ENCODE peak calls at places on chromosomes 1 and 21, in four cellular contexts. W is IMR-90, C is H9, T is mesendoderm. H is an unnamed sample.

GRCh38 chr1:2242814-2243725 is 15.0 kb downstream of the SKI start:
- DNase-seq in W (no peak), C (peak), T (no peak), H (no peak)

GRCh38 chr21:37642493-37642892 is 273.8 kb downstream of the KCNJ6 start:
- DNase-seq in T (peak), W (no peak), C (peak), H (no peak)

GRCh38 chr1:41366428-41367101 is 5.3 kb downstream of the FOXO6 start:
- DNase-seq in T (no peak), C (no peak), W (no peak), H (no peak)

GRCh38 chr1:181793826-181794225 is 267.7 kb downstream of the ZNF648 start:
- DNase-seq in T (no peak), C (no peak), W (no peak), H (no peak)

GRCh38 chr1:24438423-24438901 is 22.9 kb downstream of the NIPAL3 start:
- DNase-seq in C (peak), W (no peak), T (peak), H (no peak)

GRCh38 chr1:159826436-159827101 is at the start of gene SLAMF8:
- DNase-seq in C (no peak), T (no peak), W (no peak), H (no peak)

GRCh38 chr1:158002022-158002629 is 8.7 kb downstream of the KIRREL1 start:
- DNase-seq in C (no peak), W (peak), T (peak), H (no peak)

GRCh38 chr1:53450225-53450624 is 9.0 kb upstream of the DMRTB1 start:
- DNase-seq in T (peak), C (no peak), W (no peak), H (peak)

GRCh38 chr1:51950701-51951100 is 39.8 kb downstream of the RAB3B start:
- DNase-seq in T (no peak), W (no peak), C (no peak), H (no peak)

GRCh38 chr1:110135268-110136065 is 14.8 kb upstream of the SLC6A17 start:
- DNase-seq in W (no peak), T (peak), C (no peak), H (no peak)

GRCh38 chr1:150194381-150195031 is 41.4 kb downstream of the ANP32E start:
- DNase-seq in C (no peak), T (no peak), W (peak), H (no peak)

GRCh38 chr1:10020086-10020485 is 12.7 kb upstream of the UBE4B start:
- DNase-seq in T (no peak), C (no peak), W (no peak), H (no peak)

GRCh38 chr1:10019561-10019960 is 13.2 kb upstream of the UBE4B start:
- DNase-seq in T (no peak), C (no peak), W (no peak), H (no peak)

GRCh38 chr1:10025354-10025753 is 7.4 kb upstream of the UBE4B start:
- DNase-seq in W (no peak), C (no peak), T (no peak), H (no peak)

GRCh38 chr1:10020668-10021067 is 12.1 kb upstream of the UBE4B start:
- DNase-seq in W (no peak), T (no peak), C (no peak), H (no peak)
- H4K5ac ChIP-seq in W (no peak), T (no peak), C (no peak), H (no peak)

DNA sequence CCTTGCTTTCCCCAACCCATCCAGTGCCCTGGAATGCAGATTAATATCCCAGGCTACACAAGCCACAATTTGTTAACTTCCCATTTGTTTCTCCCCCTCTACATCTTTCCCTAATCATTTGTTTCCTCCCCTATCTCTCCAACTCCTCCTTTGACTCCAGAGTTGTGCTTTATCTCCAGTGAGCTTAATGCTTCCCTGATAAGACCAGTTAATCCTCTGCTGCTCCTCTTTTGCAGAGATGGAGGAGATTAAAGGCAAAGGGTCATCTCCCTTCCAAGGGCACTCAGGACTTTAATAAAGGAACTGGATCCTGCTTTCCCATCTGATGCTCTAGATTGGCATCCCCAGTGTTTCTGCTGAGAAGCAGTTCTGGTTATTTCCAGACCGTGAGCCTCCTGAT is 7.1 kb downstream of the FAM78B start:
- DNase-seq in C (no peak), W (no peak), T (peak), H (no peak)
- H4K5ac ChIP-seq in C (no peak), W (no peak), T (no peak), H (no peak)

GRCh38 chr1:200602632-200603031 is 17.9 kb downstream of the KIF14 start:
- DNase-seq in C (no peak), W (no peak), T (no peak), H (no peak)
- H4K5ac ChIP-seq in C (no peak), W (no peak), T (no peak), H (no peak)

GRCh38 chr1:3983181-3983580 is 83.1 kb upstream of the C1orf174 start:
- DNase-seq in C (no peak), T (no peak), W (no peak), H (no peak)

GRCh38 chr1:3981261-3981660 is 81.2 kb upstream of the C1orf174 start:
- DNase-seq in W (no peak), T (peak), C (no peak), H (no peak)

GRCh38 chr1:3984586-3984985 is 84.5 kb upstream of the C1orf174 start:
- DNase-seq in T (no peak), C (no peak), W (no peak), H (no peak)

GRCh38 chr1:3978928-3979325 is 78.9 kb upstream of the C1orf174 start:
- DNase-seq in W (no peak), C (no peak), T (no peak), H (no peak)

DNA sequence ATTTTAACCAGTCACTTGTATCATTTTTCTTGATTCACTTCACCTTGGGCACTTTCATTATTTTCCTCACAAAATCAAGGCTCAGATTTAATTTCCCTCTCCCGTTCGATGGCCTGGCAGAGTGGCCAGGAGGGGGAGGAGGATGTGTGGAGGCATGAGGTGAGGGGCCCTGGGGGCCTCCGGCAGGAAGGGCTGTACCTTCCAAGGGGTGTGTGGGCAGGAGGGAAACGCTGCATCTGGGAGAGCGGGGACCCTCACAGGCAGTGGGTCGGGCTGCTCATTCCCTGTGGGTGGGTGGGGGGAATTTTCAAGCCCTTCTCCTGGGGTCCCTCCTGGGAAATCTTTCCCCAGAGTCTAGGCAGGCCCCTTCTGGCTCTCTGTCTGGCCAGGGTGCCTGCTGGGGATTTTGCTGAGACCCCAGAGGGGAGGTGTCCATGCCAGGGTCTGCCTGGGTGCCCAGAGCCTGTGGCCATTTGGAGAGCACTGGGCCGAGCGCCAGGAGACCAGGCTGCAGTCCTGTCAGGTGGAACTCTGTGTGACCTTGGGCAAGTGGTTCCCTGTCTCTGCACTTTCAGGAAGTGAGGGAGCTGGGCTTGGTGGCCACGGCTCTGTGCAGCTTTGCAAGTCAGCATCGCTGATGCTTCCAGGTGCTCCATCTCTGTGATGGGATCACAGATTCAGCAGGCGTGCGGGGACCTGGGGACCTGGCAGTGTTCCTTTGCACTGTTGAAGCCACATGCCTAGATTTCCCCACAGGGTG is 81.9 kb upstream of the C1orf174 start:
- DNase-seq in W (no peak), T (no peak), C (no peak), H (no peak)
- H4K5ac ChIP-seq in W (no peak), T (no peak), C (no peak), H (no peak)

GRCh38 chr1:153506831-153507413 is 28.9 kb downstream of the S100A6 start:
- DNase-seq in W (peak), T (no peak), C (no peak), H (no peak)
- H4K5ac ChIP-seq in W (peak), T (no peak), C (no peak), H (no peak)

GRCh38 chr1:156591432-156592157 is at the start of gene NAXE:
- DNase-seq in C (peak), W (peak), T (peak), H (no peak)
- H4K5ac ChIP-seq in C (no peak), W (peak), T (peak), H (peak)

GRCh38 chr1:30682396-30683275 is 40.7 kb downstream of the MATN1 start:
- DNase-seq in T (no peak), W (no peak), C (no peak), H (no peak)
- H4K5ac ChIP-seq in T (no peak), W (no peak), C (no peak), H (no peak)

GRCh38 chr1:8382051-8382505 is 64.2 kb downstream of the SLC45A1 start:
- DNase-seq in T (peak), W (no peak), C (no peak), H (no peak)
- H4K5ac ChIP-seq in T (no peak), W (no peak), C (no peak), H (no peak)

GRCh38 chr1:242318140-242318539 is 206.4 kb downstream of the PLD5 start:
- DNase-seq in C (peak), T (no peak), W (no peak), H (no peak)
- H4K5ac ChIP-seq in C (no peak), T (no peak), W (no peak), H (no peak)

H was measured in H1.